ENCODE peak calls at places on chromosomes 2 and 18, in seven cellular contexts. One of them, this sample, is unnamed.

GRCh38 chr2:141055526-141055925 is 1075.3 kb downstream of the LRP1B start:
- DNase-seq in endodermal cell: no peak
- DNase-seq in lower lobe of right lung: no peak
- DNase-seq in AG09309: peak
- DNase-seq in kidney: no peak
- DNase-seq in GM23338: no peak
- DNase-seq in tibial nerve: no peak
- DNase-seq in this sample: peak

GRCh38 chr2:30949435-30949834 is 142.2 kb upstream of the CAPN13 start:
- DNase-seq in endodermal cell: no peak
- DNase-seq in lower lobe of right lung: no peak
- DNase-seq in AG09309: no peak
- DNase-seq in kidney: no peak
- DNase-seq in GM23338: no peak
- DNase-seq in tibial nerve: no peak
- DNase-seq in this sample: peak

GRCh38 chr2:146652311-146652710 is 1192.5 kb upstream of the ACVR2A start:
- DNase-seq in endodermal cell: no peak
- DNase-seq in lower lobe of right lung: no peak
- DNase-seq in AG09309: no peak
- DNase-seq in kidney: no peak
- DNase-seq in GM23338: no peak
- DNase-seq in tibial nerve: no peak
- DNase-seq in this sample: no peak

GRCh38 chr2:83471708-83472107 is 987.4 kb downstream of the SUCLG1 start:
- DNase-seq in endodermal cell: no peak
- DNase-seq in lower lobe of right lung: no peak
- DNase-seq in AG09309: no peak
- DNase-seq in kidney: no peak
- DNase-seq in GM23338: no peak
- DNase-seq in tibial nerve: no peak
- DNase-seq in this sample: no peak

GRCh38 chr18:57780318-57781127 is 22.6 kb downstream of the ATP8B1 start:
- DNase-seq in endodermal cell: no peak
- DNase-seq in lower lobe of right lung: no peak
- DNase-seq in AG09309: no peak
- DNase-seq in kidney: no peak
- DNase-seq in GM23338: no peak
- DNase-seq in tibial nerve: no peak
- DNase-seq in this sample: peak

GRCh38 chr2:217939629-217940245 is 63.1 kb downstream of the TNS1 start:
- DNase-seq in endodermal cell: no peak
- DNase-seq in lower lobe of right lung: peak
- DNase-seq in AG09309: no peak
- DNase-seq in kidney: peak
- DNase-seq in GM23338: no peak
- DNase-seq in tibial nerve: no peak
- DNase-seq in this sample: no peak

GRCh38 chr2:161246301-161246700 is 61.9 kb upstream of the PSMD14 start:
- DNase-seq in endodermal cell: no peak
- DNase-seq in lower lobe of right lung: no peak
- DNase-seq in AG09309: no peak
- DNase-seq in kidney: no peak
- DNase-seq in GM23338: peak
- DNase-seq in tibial nerve: no peak
- DNase-seq in this sample: no peak

GRCh38 chr18:7567487-7568425 is 640 bp downstream of the PTPRM start:
- DNase-seq in endodermal cell: peak
- DNase-seq in lower lobe of right lung: peak
- DNase-seq in AG09309: no peak
- DNase-seq in kidney: peak
- DNase-seq in GM23338: peak
- DNase-seq in tibial nerve: peak
- DNase-seq in this sample: peak

GRCh38 chr2:46198164-46198883 is 98.9 kb upstream of the EPAS1 start:
- DNase-seq in endodermal cell: no peak
- DNase-seq in lower lobe of right lung: no peak
- DNase-seq in AG09309: no peak
- DNase-seq in kidney: no peak
- DNase-seq in GM23338: no peak
- DNase-seq in tibial nerve: no peak
- DNase-seq in this sample: peak

GRCh38 chr2:211495339-211495738 is 938.9 kb downstream of the CPS1 start:
- DNase-seq in endodermal cell: no peak
- DNase-seq in lower lobe of right lung: no peak
- DNase-seq in AG09309: no peak
- DNase-seq in kidney: no peak
- DNase-seq in GM23338: no peak
- DNase-seq in tibial nerve: no peak
- DNase-seq in this sample: no peak

GRCh38 chr2:126864861-126865260 is 33.8 kb upstream of the TEX51 start:
- DNase-seq in endodermal cell: peak
- DNase-seq in lower lobe of right lung: no peak
- DNase-seq in AG09309: no peak
- DNase-seq in kidney: no peak
- DNase-seq in GM23338: peak
- DNase-seq in tibial nerve: no peak
- DNase-seq in this sample: no peak

GRCh38 chr18:69400976-69401474 is 337 bp downstream of the DOK6 start:
- DNase-seq in endodermal cell: peak
- DNase-seq in lower lobe of right lung: peak
- DNase-seq in AG09309: no peak
- DNase-seq in kidney: peak
- DNase-seq in GM23338: peak
- DNase-seq in tibial nerve: no peak
- DNase-seq in this sample: peak

GRCh38 chr2:151287513-151288250 is 1.8 kb downstream of the NMI start:
- DNase-seq in endodermal cell: no peak
- DNase-seq in lower lobe of right lung: no peak
- DNase-seq in AG09309: no peak
- DNase-seq in kidney: no peak
- DNase-seq in GM23338: no peak
- DNase-seq in tibial nerve: no peak
- DNase-seq in this sample: no peak
- H3K4me3 ChIP-seq in endodermal cell: no peak
- H3K4me3 ChIP-seq in lower lobe of right lung: peak
- H3K4me3 ChIP-seq in AG09309: no peak
- H3K4me3 ChIP-seq in kidney: no peak
- H3K4me3 ChIP-seq in GM23338: no peak
- H3K4me3 ChIP-seq in tibial nerve: peak
- H3K4me3 ChIP-seq in this sample: no peak

GRCh38 chr2:61162721-61163120 is 733 bp downstream of the C2orf74 start:
- DNase-seq in endodermal cell: no peak
- DNase-seq in lower lobe of right lung: no peak
- DNase-seq in AG09309: no peak
- DNase-seq in kidney: no peak
- DNase-seq in GM23338: no peak
- DNase-seq in tibial nerve: no peak
- DNase-seq in this sample: no peak

GRCh38 chr2:61161888-61162287 is at the start of gene C2orf74:
- DNase-seq in endodermal cell: no peak
- DNase-seq in lower lobe of right lung: no peak
- DNase-seq in AG09309: no peak
- DNase-seq in kidney: no peak
- DNase-seq in GM23338: no peak
- DNase-seq in tibial nerve: no peak
- DNase-seq in this sample: no peak

GRCh38 chr2:61167587-61167986 is 5.6 kb downstream of the C2orf74 start:
- DNase-seq in endodermal cell: no peak
- DNase-seq in lower lobe of right lung: no peak
- DNase-seq in AG09309: no peak
- DNase-seq in kidney: no peak
- DNase-seq in GM23338: no peak
- DNase-seq in tibial nerve: no peak
- DNase-seq in this sample: no peak

GRCh38 chr2:61165946-61166345 is 4.0 kb downstream of the C2orf74 start:
- DNase-seq in endodermal cell: peak
- DNase-seq in lower lobe of right lung: no peak
- DNase-seq in AG09309: no peak
- DNase-seq in kidney: no peak
- DNase-seq in GM23338: no peak
- DNase-seq in tibial nerve: no peak
- DNase-seq in this sample: peak
- TF ChIP-seq CTCF in endodermal cell: peak
- TF ChIP-seq CTCF in lower lobe of right lung: no peak
- TF ChIP-seq CTCF in AG09309: no peak
- TF ChIP-seq CTCF in kidney: no peak
- TF ChIP-seq CTCF in GM23338: no peak
- TF ChIP-seq CTCF in tibial nerve: no peak
- TF ChIP-seq CTCF in this sample: no peak

GRCh38 chr18:37565138-37565984 is at the start of gene CELF4:
- DNase-seq in endodermal cell: no peak
- DNase-seq in lower lobe of right lung: no peak
- DNase-seq in AG09309: no peak
- DNase-seq in kidney: no peak
- DNase-seq in GM23338: peak
- DNase-seq in tibial nerve: no peak
- DNase-seq in this sample: no peak
- H3K4me3 ChIP-seq in endodermal cell: peak
- H3K4me3 ChIP-seq in lower lobe of right lung: peak
- H3K4me3 ChIP-seq in AG09309: peak
- H3K4me3 ChIP-seq in kidney: peak
- H3K4me3 ChIP-seq in GM23338: peak
- H3K4me3 ChIP-seq in tibial nerve: peak
- H3K4me3 ChIP-seq in this sample: peak

GRCh38 chr2:233059797-233060499 is at the start of gene INPP5D:
- DNase-seq in endodermal cell: no peak
- DNase-seq in lower lobe of right lung: peak
- DNase-seq in AG09309: no peak
- DNase-seq in kidney: peak
- DNase-seq in GM23338: no peak
- DNase-seq in tibial nerve: no peak
- DNase-seq in this sample: no peak

GRCh38 chr2:233059547-233059796 is 670 bp upstream of the INPP5D start:
- DNase-seq in endodermal cell: peak
- DNase-seq in lower lobe of right lung: no peak
- DNase-seq in AG09309: no peak
- DNase-seq in kidney: no peak
- DNase-seq in GM23338: peak
- DNase-seq in tibial nerve: no peak
- DNase-seq in this sample: no peak

GRCh38 chr2:233061591-233062446 is 1.7 kb downstream of the INPP5D start:
- DNase-seq in endodermal cell: peak
- DNase-seq in lower lobe of right lung: peak
- DNase-seq in AG09309: no peak
- DNase-seq in kidney: peak
- DNase-seq in GM23338: peak
- DNase-seq in tibial nerve: no peak
- DNase-seq in this sample: no peak

GRCh38 chr2:233061007-233061590 is 957 bp downstream of the INPP5D start:
- DNase-seq in endodermal cell: no peak
- DNase-seq in lower lobe of right lung: no peak
- DNase-seq in AG09309: no peak
- DNase-seq in kidney: no peak
- DNase-seq in GM23338: no peak
- DNase-seq in tibial nerve: no peak
- DNase-seq in this sample: no peak

DNA sequence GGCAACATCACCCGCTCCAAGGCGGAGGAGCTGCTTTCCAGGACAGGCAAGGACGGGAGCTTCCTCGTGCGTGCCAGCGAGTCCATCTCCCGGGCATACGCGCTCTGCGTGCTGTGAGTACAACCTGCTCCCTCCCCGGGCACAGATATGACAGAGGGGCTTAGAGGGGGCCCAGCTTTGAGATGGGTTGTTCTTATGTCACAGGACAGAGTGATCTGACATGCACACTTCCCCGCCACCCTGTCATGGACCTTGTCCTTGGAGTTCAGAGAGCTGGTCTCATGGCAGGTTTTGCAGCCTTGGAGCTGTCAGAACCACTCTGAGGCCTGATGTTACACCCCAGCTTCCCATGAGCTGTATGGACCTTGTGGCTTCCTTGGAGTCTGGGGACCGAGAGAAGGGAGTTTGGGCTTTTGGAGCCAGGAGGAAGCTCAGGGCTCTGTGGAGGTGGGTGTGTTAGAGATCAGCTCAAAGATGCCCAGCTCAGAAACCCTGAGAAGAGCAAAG is 411 bp downstream of the INPP5D start:
- DNase-seq in endodermal cell: peak
- DNase-seq in lower lobe of right lung: no peak
- DNase-seq in AG09309: no peak
- DNase-seq in kidney: no peak
- DNase-seq in GM23338: no peak
- DNase-seq in tibial nerve: no peak
- DNase-seq in this sample: no peak
- TF ChIP-seq CTCF in endodermal cell: no peak
- TF ChIP-seq CTCF in lower lobe of right lung: no peak
- TF ChIP-seq CTCF in AG09309: no peak
- TF ChIP-seq CTCF in kidney: no peak
- TF ChIP-seq CTCF in GM23338: no peak
- TF ChIP-seq CTCF in tibial nerve: no peak
- TF ChIP-seq CTCF in this sample: no peak

GRCh38 chr2:165239826-165240618 is 808 bp downstream of the SCN2A start:
- DNase-seq in endodermal cell: no peak
- DNase-seq in lower lobe of right lung: no peak
- DNase-seq in AG09309: no peak
- DNase-seq in kidney: no peak
- DNase-seq in GM23338: no peak
- DNase-seq in tibial nerve: no peak
- DNase-seq in this sample: no peak

GRCh38 chr2:165238295-165238694 is 919 bp upstream of the SCN2A start:
- DNase-seq in endodermal cell: peak
- DNase-seq in lower lobe of right lung: no peak
- DNase-seq in AG09309: peak
- DNase-seq in kidney: no peak
- DNase-seq in GM23338: peak
- DNase-seq in tibial nerve: no peak
- DNase-seq in this sample: peak

GRCh38 chr2:165237056-165237455 is 2.2 kb upstream of the SCN2A start:
- DNase-seq in endodermal cell: no peak
- DNase-seq in lower lobe of right lung: no peak
- DNase-seq in AG09309: no peak
- DNase-seq in kidney: no peak
- DNase-seq in GM23338: no peak
- DNase-seq in tibial nerve: no peak
- DNase-seq in this sample: no peak

GRCh38 chr2:165239230-165239629 is at the start of gene SCN2A:
- DNase-seq in endodermal cell: peak
- DNase-seq in lower lobe of right lung: no peak
- DNase-seq in AG09309: peak
- DNase-seq in kidney: no peak
- DNase-seq in GM23338: peak
- DNase-seq in tibial nerve: no peak
- DNase-seq in this sample: peak

GRCh38 chr2:165240927-165241326 is 1.7 kb downstream of the SCN2A start:
- DNase-seq in endodermal cell: no peak
- DNase-seq in lower lobe of right lung: no peak
- DNase-seq in AG09309: no peak
- DNase-seq in kidney: no peak
- DNase-seq in GM23338: no peak
- DNase-seq in tibial nerve: no peak
- DNase-seq in this sample: no peak
- H3K4me3 ChIP-seq in endodermal cell: no peak
- H3K4me3 ChIP-seq in lower lobe of right lung: no peak
- H3K4me3 ChIP-seq in AG09309: no peak
- H3K4me3 ChIP-seq in kidney: no peak
- H3K4me3 ChIP-seq in GM23338: no peak
- H3K4me3 ChIP-seq in tibial nerve: no peak
- H3K4me3 ChIP-seq in this sample: no peak

GRCh38 chr2:180001726-180002125 is 5.4 kb downstream of the CWC22 start:
- DNase-seq in endodermal cell: no peak
- DNase-seq in lower lobe of right lung: no peak
- DNase-seq in AG09309: no peak
- DNase-seq in kidney: no peak
- DNase-seq in GM23338: no peak
- DNase-seq in tibial nerve: no peak
- DNase-seq in this sample: no peak
- TF ChIP-seq CTCF in endodermal cell: no peak
- TF ChIP-seq CTCF in lower lobe of right lung: no peak
- TF ChIP-seq CTCF in AG09309: no peak
- TF ChIP-seq CTCF in kidney: no peak
- TF ChIP-seq CTCF in GM23338: no peak
- TF ChIP-seq CTCF in tibial nerve: no peak
- TF ChIP-seq CTCF in this sample: peak

This sample was measured in AG10803.